ENCODE peak calls at places on chromosomes 13 and 19, in eight cellular contexts. X is testis, Z is heart left ventricle, D is transverse colon, Y is A549, L is Peyer's patch, K is body of pancreas, C is breast epithelium. M is an unnamed sample.

GRCh38 chr19:22526661-22527272 is 104.6 kb upstream of the ZNF98 start:
- DNase-seq in X (no peak), Z (no peak), D (no peak), Y (no peak), L (no peak), K (peak; percentile 68), C (no peak), M (no peak)

GRCh38 chr13:85170372-85170771 is 628.8 kb downstream of the SLITRK6 start:
- DNase-seq in X (no peak), Z (no peak), D (no peak), Y (no peak), L (no peak), K (no peak), C (no peak), M (no peak)

GRCh38 chr13:96299235-96299634 is 209.3 kb downstream of the HS6ST3 start:
- DNase-seq in X (no peak), Z (no peak), D (no peak), Y (peak; percentile 1), L (no peak), K (no peak), C (no peak), M (no peak)

GRCh38 chr19:898663-899062 is 5.4 kb downstream of the RNU6-9 start:
- DNase-seq in X (peak; percentile 62), Z (no peak), D (no peak), Y (no peak), L (peak; percentile 67), K (peak; percentile 55), C (no peak), M (no peak)

GRCh38 chr13:51733656-51734334 is 70.2 kb downstream of the DHRS12 start:
- DNase-seq in X (peak; percentile 34), Z (no peak), D (no peak), Y (no peak), L (no peak), K (peak; percentile 45), C (no peak), M (no peak)

GRCh38 chr19:44846455-44847143 is 502 bp downstream of the NECTIN2 start:
- DNase-seq in X (no peak), Z (peak; percentile 62), D (peak; percentile 48), Y (no peak), L (no peak), K (peak; percentile 32), C (peak; percentile 50), M (peak; percentile 35)

GRCh38 chr13:87527036-87527435 is 144.1 kb upstream of the SLITRK5 start:
- DNase-seq in X (no peak), Z (no peak), D (no peak), Y (no peak), L (no peak), K (no peak), C (no peak), M (no peak)

GRCh38 chr13:111011899-111012298 is 97.0 kb upstream of the ANKRD10 start:
- DNase-seq in X (no peak), Z (no peak), D (no peak), Y (peak; percentile 4), L (no peak), K (no peak), C (no peak), M (no peak)

GRCh38 chr19:35942235-35942634 is 6.1 kb downstream of the LRFN3 start:
- DNase-seq in X (no peak), Z (no peak), D (no peak), Y (no peak), L (no peak), K (no peak), C (no peak), M (no peak)

GRCh38 chr19:52988506-52988905 is 25.2 kb upstream of the ERVV-1 start:
- DNase-seq in X (no peak), Z (no peak), D (no peak), Y (no peak), L (no peak), K (no peak), C (no peak), M (no peak)

GRCh38 chr13:24851546-24851945 is 87.6 kb downstream of the RNF17 start:
- DNase-seq in X (no peak), Z (no peak), D (no peak), Y (no peak), L (no peak), K (no peak), C (no peak), M (no peak)

GRCh38 chr19:57110592-57111328 is 9.0 kb upstream of the USP29 start:
- DNase-seq in X (no peak), Z (no peak), D (no peak), Y (peak; percentile 18), L (no peak), K (no peak), C (no peak), M (no peak)

GRCh38 chr13:94641432-94641941 is 39.8 kb downstream of the GPR180 start:
- DNase-seq in X (no peak), Z (no peak), D (no peak), Y (peak; percentile 7), L (no peak), K (no peak), C (no peak), M (no peak)

GRCh38 chr13:52850396-52851152 is 2.1 kb upstream of the PCDH8 start:
- DNase-seq in X (peak; percentile 88), Z (peak; percentile 84), D (peak; percentile 73), Y (peak; percentile 46), L (no peak), K (peak; percentile 81), C (peak; percentile 32), M (no peak)

GRCh38 chr19:40614595-40615411 is 13.6 kb downstream of the LTBP4 start:
- DNase-seq in X (peak; percentile 85), Z (peak; percentile 85), D (peak; percentile 93), Y (peak; percentile 68), L (peak; percentile 79), K (peak; percentile 56), C (peak; percentile 75), M (peak; percentile 49)

GRCh38 chr13:77751513-77752456 is 54.3 kb downstream of the SLAIN1 start:
- DNase-seq in X (peak; percentile 55), Z (no peak), D (no peak), Y (peak; percentile 42), L (no peak), K (peak; percentile 52), C (no peak), M (no peak)
- TF ChIP-seq CTCF in X (peak; percentile 71), Z (peak; percentile 81), D (peak; percentile 51), Y (peak; percentile 54), L (peak; percentile 65), K (peak; percentile 71), C (peak; percentile 62), M (peak; percentile 79)

DNA sequence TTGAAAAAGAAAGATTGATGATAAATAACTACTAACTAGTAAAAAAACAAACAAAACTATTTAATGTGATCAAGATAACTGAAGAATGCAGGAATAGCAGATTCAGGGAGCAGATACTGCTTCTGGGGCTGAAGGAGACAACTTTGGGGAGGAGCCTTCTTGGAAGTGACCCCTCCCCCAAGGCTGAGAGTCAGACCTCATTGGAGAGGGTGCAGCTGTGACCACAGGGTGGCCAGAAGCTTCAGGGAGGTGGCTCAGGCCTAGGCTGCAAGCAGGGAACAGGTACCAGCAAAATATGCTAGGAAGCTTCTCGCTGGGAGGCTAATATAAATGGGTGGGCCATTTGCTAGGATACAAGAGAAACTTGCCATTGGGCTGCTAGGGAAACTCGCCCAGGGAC is 149.9 kb downstream of the MYO16 start:
- DNase-seq in X (no peak), Z (no peak), D (no peak), Y (no peak), L (no peak), K (no peak), C (no peak), M (no peak)
- TF ChIP-seq POLR2A in X (no peak), Z (no peak), D (no peak), Y (no peak), L (no peak), K (no peak), C (no peak), M (no peak)

GRCh38 chr13:67421475-67421874 is 191.3 kb upstream of the PCDH9 start:
- DNase-seq in X (no peak), Z (no peak), D (no peak), Y (no peak), L (no peak), K (no peak), C (no peak), M (no peak)

GRCh38 chr13:67410645-67411044 is 180.5 kb upstream of the PCDH9 start:
- DNase-seq in X (no peak), Z (no peak), D (no peak), Y (no peak), L (no peak), K (no peak), C (no peak), M (no peak)

DNA sequence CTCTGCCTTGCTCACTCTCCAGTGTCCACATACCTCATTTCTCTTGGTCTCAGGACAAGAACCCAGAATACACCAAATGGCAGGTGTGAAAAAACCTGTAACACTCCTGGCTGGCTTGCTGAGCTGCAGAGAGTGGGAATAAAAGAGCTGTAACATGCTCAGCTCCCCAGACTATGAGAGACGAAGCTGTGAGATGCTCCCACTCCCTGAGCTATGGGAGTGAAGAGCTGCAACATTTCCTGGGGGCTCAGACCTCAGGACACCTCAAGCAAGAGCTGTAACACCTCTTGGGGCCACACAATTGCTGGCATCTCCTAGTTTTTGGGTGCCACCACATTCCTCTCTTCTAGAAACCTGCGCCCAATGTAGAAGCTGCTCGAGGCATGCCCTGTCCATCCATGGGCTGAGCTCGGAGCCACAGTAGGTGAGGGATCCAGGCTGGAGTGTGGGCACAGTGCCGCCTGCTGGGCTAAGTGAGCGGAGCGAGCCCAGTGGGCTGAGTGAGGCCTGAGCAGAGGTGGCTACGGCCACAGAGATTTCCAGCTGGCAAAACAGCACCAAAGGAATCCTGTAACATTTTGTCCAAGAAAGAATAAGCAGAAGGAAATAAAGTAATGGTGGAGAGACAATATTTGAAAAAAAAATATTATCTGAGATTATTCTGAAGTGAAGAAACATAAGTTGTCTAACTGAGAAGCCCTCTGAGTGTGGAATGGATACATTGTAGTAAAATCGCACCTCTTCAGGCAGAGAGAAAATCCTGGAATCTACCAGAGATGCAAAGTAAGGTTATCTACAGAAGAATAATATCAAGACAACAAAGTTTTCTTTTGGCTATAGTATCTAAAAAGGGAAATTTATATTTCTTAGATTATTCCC is 186.2 kb upstream of the PCDH9 start:
- DNase-seq in X (peak; percentile 58), Z (peak; percentile 58), D (no peak), Y (peak; percentile 38), L (no peak), K (peak; percentile 29), C (no peak), M (no peak)
- TF ChIP-seq CTCF in X (no peak), Z (peak; percentile 31), D (no peak), Y (peak; percentile 41), L (no peak), K (no peak), C (no peak), M (no peak)

DNA sequence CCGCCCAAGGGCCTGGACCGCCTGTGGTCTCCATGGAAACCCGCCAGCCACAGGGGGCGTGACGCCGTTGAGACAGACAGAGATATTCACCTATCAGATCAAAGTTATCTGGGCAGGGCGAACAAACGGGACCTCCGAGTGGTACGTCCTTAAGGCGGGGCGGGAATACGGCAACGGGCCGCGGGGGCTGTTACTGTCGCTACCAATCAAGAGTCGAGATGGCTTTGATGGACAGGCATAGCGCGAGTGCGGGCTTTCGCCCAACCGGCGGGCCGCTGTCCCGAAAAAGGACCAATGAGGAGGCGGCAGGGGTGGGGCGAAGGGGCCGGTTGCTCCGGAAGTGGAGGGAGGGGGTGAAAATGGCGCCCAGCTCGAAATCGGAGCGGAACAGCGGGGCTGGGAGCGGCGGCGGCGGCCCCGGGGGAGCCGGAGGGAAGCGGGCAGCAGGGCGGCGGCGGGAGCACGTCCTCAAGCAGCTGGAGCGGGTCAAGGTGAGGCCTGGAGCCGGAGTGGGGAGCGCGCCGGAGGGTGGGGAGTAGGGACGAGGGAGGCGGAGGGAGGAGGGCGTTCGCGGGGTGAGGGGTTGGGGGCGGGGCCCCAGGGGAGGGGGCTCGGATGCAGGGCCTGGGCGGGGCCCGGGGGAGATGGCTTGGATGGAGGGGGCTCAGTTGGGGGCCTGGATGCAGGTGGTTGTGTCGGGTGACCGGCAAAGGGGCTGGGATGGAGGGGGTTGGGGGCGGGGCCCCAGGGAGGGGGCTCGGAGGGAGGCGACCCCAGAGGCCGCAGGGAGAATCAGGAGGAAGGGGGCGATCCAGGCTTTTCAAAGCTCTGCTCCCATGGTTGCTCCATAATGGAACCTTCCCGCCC is at the start of gene DCAF15:
- DNase-seq in X (peak; percentile 100), Z (peak; percentile 99), D (peak; percentile 99), Y (peak; percentile 99), L (peak; percentile 99), K (peak; percentile 99), C (peak; percentile 100), M (peak; percentile 100)
- TF ChIP-seq POLR2A in X (no peak), Z (no peak), D (peak; percentile 72), Y (peak; percentile 45), L (peak; percentile 37), K (peak; percentile 70), C (peak; percentile 60), M (peak; percentile 66)

M was measured in prostate gland.